ENCODE peak calls at places on chromosomes 6 and 20, in six cellular contexts. F, M, R, U, C and J are unnamed samples.
A peak's percentile ranks its signal among the peaks of the same experiment; 100 is the strongest.

GRCh38 chr6:137904822-137905617 is 38.0 kb downstream of the TNFAIP3 start:
- DNase-seq in R (no peak), M (peak; percentile 65), F (no peak), C (no peak), U (no peak), J (peak; percentile 36)

GRCh38 chr20:64079273-64080012 is at the start of gene RGS19:
- DNase-seq in U (no peak), M (peak; percentile 91), C (peak; percentile 60), R (peak; percentile 55), F (peak; percentile 18), J (peak; percentile 76)

GRCh38 chr6:55812509-55812908 is 62.9 kb downstream of the BMP5 start:
- DNase-seq in R (no peak), F (no peak), U (no peak), C (no peak), M (no peak), J (no peak)

GRCh38 chr6:117505337-117505736 is 22.9 kb downstream of the DCBLD1 start:
- DNase-seq in R (peak; percentile 33), U (no peak), M (no peak), F (no peak), C (no peak), J (no peak)

GRCh38 chr6:43990627-43991619 is 136.3 kb downstream of the MRPL14 start:
- DNase-seq in R (no peak), M (peak; percentile 30), F (peak; percentile 64), C (no peak), U (peak; percentile 88), J (peak; percentile 29)

GRCh38 chr20:4299773-4300172 is 284.4 kb upstream of the RNF24 start:
- DNase-seq in U (no peak), F (no peak), C (no peak), M (no peak), R (no peak), J (no peak)

GRCh38 chr6:24882835-24883555 is 52.8 kb downstream of the RIPOR2 start:
- DNase-seq in R (no peak), U (no peak), M (no peak), F (no peak), C (no peak), J (no peak)

GRCh38 chr6:167644404-167645132 is 182.1 kb upstream of the AFDN start:
- DNase-seq in R (no peak), U (no peak), C (no peak), F (no peak), M (no peak), J (no peak)

GRCh38 chr6:139569561-139569960 is 195.1 kb upstream of the CITED2 start:
- DNase-seq in R (no peak), M (no peak), U (no peak), F (no peak), C (no peak), J (no peak)

GRCh38 chr6:79735183-79735582 is 104.1 kb downstream of the SH3BGRL2 start:
- DNase-seq in R (no peak), M (no peak), U (no peak), C (no peak), F (no peak), J (no peak)

GRCh38 chr6:133432021-133432989 is 191.1 kb downstream of the EYA4 start:
- DNase-seq in M (no peak), F (no peak), C (no peak), R (peak; percentile 70), U (no peak), J (no peak)

GRCh38 chr20:63317601-63318291 is 24.8 kb downstream of the COL20A1 start:
- DNase-seq in M (no peak), U (no peak), R (peak; percentile 6), C (no peak), F (no peak), J (no peak)

GRCh38 chr20:59356662-59357061 is 56.3 kb downstream of the EDN3 start:
- DNase-seq in C (no peak), M (no peak), R (no peak), F (no peak), U (no peak), J (no peak)

GRCh38 chr6:73073238-73073637 is 152.1 kb downstream of the KHDC1L start:
- DNase-seq in C (no peak), R (no peak), U (no peak), M (no peak), F (no peak), J (no peak)

GRCh38 chr6:170174771-170175643 is 115.9 kb downstream of the DLL1 start:
- DNase-seq in M (peak; percentile 44), U (no peak), C (no peak), R (no peak), F (no peak), J (no peak)

GRCh38 chr6:57294829-57295228 is 22.6 kb upstream of the PRIM2 start:
- DNase-seq in U (no peak), R (no peak), C (no peak), F (no peak), M (no peak), J (no peak)

GRCh38 chr20:46945465-46945864 is 50.8 kb downstream of the EYA2 start:
- DNase-seq in U (no peak), R (no peak), C (no peak), F (no peak), M (no peak), J (no peak)

GRCh38 chr6:104625536-104625935 is 234.2 kb downstream of the HACE1 start:
- DNase-seq in C (no peak), R (no peak), U (no peak), M (no peak), F (peak; percentile 52), J (no peak)

GRCh38 chr6:44800171-44800671 is 412.7 kb downstream of the CDC5L start:
- DNase-seq in R (no peak), U (no peak), C (no peak), F (peak; percentile 72), M (no peak), J (no peak)

GRCh38 chr6:10309826-10310405 is 105.0 kb downstream of the TFAP2A start:
- DNase-seq in M (no peak), C (no peak), R (no peak), F (no peak), U (no peak), J (no peak)

GRCh38 chr20:5181492-5181891 is 54.7 kb downstream of the CDS2 start:
- DNase-seq in R (no peak), M (no peak), F (no peak), U (no peak), C (no peak), J (no peak)

GRCh38 chr6:146200136-146200708 is 171.4 kb downstream of the GRM1 start:
- DNase-seq in F (peak; percentile 23), C (no peak), R (no peak), M (no peak), U (no peak), J (no peak)

GRCh38 chr6:163355471-163355991 is 59.0 kb upstream of the QKI start:
- DNase-seq in U (no peak), C (no peak), F (no peak), M (peak; percentile 75), R (no peak), J (no peak)

GRCh38 chr6:40735126-40735920 is 148.2 kb upstream of the LRFN2 start:
- DNase-seq in M (no peak), F (no peak), C (no peak), R (no peak), U (no peak), J (no peak)

GRCh38 chr6:152984387-152984872 is 1.6 kb upstream of the FBXO5 start:
- DNase-seq in R (no peak), F (no peak), C (no peak), U (no peak), M (no peak), J (no peak)

GRCh38 chr6:31979238-31979898 is 2.5 kb upstream of the C4A start:
- DNase-seq in F (no peak), U (no peak), R (no peak), C (no peak), M (peak; percentile 20), J (no peak)

GRCh38 chr20:44288252-44288651 is 22.8 kb downstream of the FITM2 start:
- DNase-seq in F (no peak), M (no peak), R (no peak), U (no peak), C (no peak), J (peak; percentile 13)

GRCh38 chr6:71187136-71187535 is 101.5 kb upstream of the OGFRL1 start:
- DNase-seq in F (no peak), M (no peak), U (no peak), R (no peak), C (no peak), J (no peak)

GRCh38 chr6:135180458-135181332 is at the start of gene MYB:
- DNase-seq in U (no peak), R (peak; percentile 84), M (peak; percentile 63), F (no peak), C (peak; percentile 65), J (peak; percentile 82)

GRCh38 chr6:109714156-109714555 is 23.1 kb downstream of the FIG4 start:
- DNase-seq in F (no peak), C (no peak), M (no peak), U (no peak), R (no peak), J (no peak)

GRCh38 chr6:38320817-38321216 is 318.9 kb downstream of the BTBD9 start:
- DNase-seq in R (no peak), C (no peak), U (no peak), M (no peak), F (no peak), J (no peak)

GRCh38 chr6:116111552-116112528 is 11.2 kb downstream of the NT5DC1 start:
- DNase-seq in F (peak; percentile 26), M (no peak), R (peak; percentile 55), C (peak; percentile 16), U (no peak), J (peak; percentile 49)